ENCODE peak calls at places on chromosome 10, in eight cellular contexts. B is activated CD4-positive, alpha-beta T cell treated with anti-CD3 and anti-CD28 coated beads, Interleukin-2, amount 50 U/mL, for 1 hour; K is cardiac muscle cell; Z is G401; S is fibroblast of lung; L is bronchial epithelial cell; I is lung microvascular endothelial cell; V is DMS 273 treated with DMSO at 0.1 percent for 48 hours. A is an unnamed sample.
A peak's percentile ranks its signal among the peaks of the same experiment; 100 is the strongest.

GRCh38 chr10:6327906-6328707 is 125.4 kb downstream of the PFKFB3 start:
- DNase-seq in B (no peak), K (no peak), Z (peak; percentile 40), S (no peak), L (no peak), I (no peak), V (no peak), A (no peak)

GRCh38 chr10:121926669-121927360 is 1.0 kb downstream of the ATE1 start:
- DNase-seq in B (no peak), K (peak; percentile 31), Z (peak; percentile 54), S (peak; percentile 31), L (no peak), I (peak; percentile 82), V (no peak), A (peak; percentile 4)

GRCh38 chr10:37434091-37434490 is 308.7 kb downstream of the ANKRD30A start:
- DNase-seq in B (no peak), K (no peak), Z (peak; percentile 1), S (no peak), L (peak; percentile 37), I (no peak), V (no peak), A (no peak)

GRCh38 chr10:34348917-34349509 is 466.1 kb downstream of the PARD3 start:
- DNase-seq in B (no peak), K (no peak), Z (no peak), S (no peak), L (no peak), I (no peak), V (no peak), A (no peak)

GRCh38 chr10:77163670-77164348 is 473.8 kb downstream of the KCNMA1 start:
- DNase-seq in B (no peak), K (peak; percentile 92), Z (no peak), S (peak; percentile 94), L (peak; percentile 100), I (peak; percentile 36), V (no peak), A (no peak)

GRCh38 chr10:73644015-73644743 is 2.9 kb upstream of the MYOZ1 start:
- DNase-seq in B (peak; percentile 52), K (peak; percentile 83), Z (peak; percentile 86), S (peak; percentile 79), L (peak; percentile 61), I (peak; percentile 70), V (peak; percentile 26), A (peak; percentile 54)

GRCh38 chr10:117470733-117471132 is 71.8 kb upstream of the EMX2 start:
- DNase-seq in B (no peak), K (no peak), Z (no peak), S (no peak), L (no peak), I (no peak), V (no peak), A (no peak)

GRCh38 chr10:28717659-28718201 is 40.4 kb downstream of the BAMBI start:
- DNase-seq in B (no peak), K (no peak), Z (no peak), S (no peak), L (no peak), I (no peak), V (no peak), A (no peak)

GRCh38 chr10:91665842-91666241 is 33.0 kb upstream of the PPP1R3C start:
- DNase-seq in B (no peak), K (no peak), Z (no peak), S (peak; percentile 37), L (no peak), I (no peak), V (no peak), A (no peak)

GRCh38 chr10:77989081-77989724 is 40.1 kb downstream of the POLR3A start:
- DNase-seq in B (no peak), K (no peak), Z (peak; percentile 91), S (no peak), L (no peak), I (no peak), V (no peak), A (no peak)

GRCh38 chr10:60827791-60828488 is 49.7 kb downstream of the CDK1 start:
- DNase-seq in B (no peak), K (peak; percentile 92), Z (no peak), S (no peak), L (peak; percentile 66), I (peak; percentile 93), V (no peak), A (no peak)

GRCh38 chr10:130498042-130498441 is 361.9 kb downstream of the GLRX3 start:
- DNase-seq in B (no peak), K (no peak), Z (no peak), S (no peak), L (no peak), I (no peak), V (no peak), A (no peak)

GRCh38 chr10:86585037-86585725 is 63.6 kb upstream of the WAPL start:
- DNase-seq in B (peak; percentile 69), K (peak; percentile 70), Z (peak; percentile 69), S (peak; percentile 57), L (peak; percentile 61), I (peak; percentile 76), V (no peak), A (peak; percentile 62)

GRCh38 chr10:95260909-95261552 is 29.8 kb downstream of the PDLIM1 start:
- DNase-seq in B (no peak), K (no peak), Z (no peak), S (no peak), L (peak; percentile 76), I (no peak), V (no peak), A (no peak)

GRCh38 chr10:132180736-132181135 is 6.0 kb upstream of the DPYSL4 start:
- DNase-seq in B (no peak), K (no peak), Z (no peak), S (no peak), L (no peak), I (no peak), V (no peak), A (no peak)

GRCh38 chr10:75121322-75121721 is 9.9 kb downstream of the SAMD8 start:
- DNase-seq in B (no peak), K (no peak), Z (no peak), S (no peak), L (no peak), I (peak; percentile 24), V (no peak), A (no peak)

GRCh38 chr10:97483526-97483925 is 14.7 kb downstream of the MMS19 start:
- DNase-seq in B (no peak), K (no peak), Z (no peak), S (no peak), L (peak; percentile 33), I (peak; percentile 23), V (no peak), A (no peak)

GRCh38 chr10:121440461-121440860 is 157.8 kb downstream of the FGFR2 start:
- DNase-seq in B (no peak), K (no peak), Z (no peak), S (no peak), L (no peak), I (no peak), V (no peak), A (no peak)